ENCODE peak calls at places on chromosomes 4 and X, in ten cellular contexts. A is psoas muscle, K is H9, S is B cell, T is fibroblast of the aortic adventitia, C is fibroblast of mammary gland, E is endodermal cell, U is tibial artery, V is GM06990, H is upper lobe of right lung. R is an unnamed sample.

GRCh38 chr4:10091531-10092181 is 24.9 kb downstream of the WDR1 start:
- DNase-seq in A (peak), E (no peak), H (no peak), C (no peak), U (no peak), S (no peak), T (no peak), K (no peak), V (no peak), R (no peak)

GRCh38 chrX:137297167-137297566 is 263.4 kb upstream of the GPR101 start:
- DNase-seq in H (no peak), E (no peak), S (no peak), K (no peak), A (no peak), T (no peak), U (no peak), V (no peak), C (no peak), R (no peak)

GRCh38 chr4:101693842-101694398 is 96.6 kb upstream of the BANK1 start:
- DNase-seq in E (no peak), U (no peak), T (no peak), C (no peak), A (no peak), K (no peak), H (no peak), V (peak), S (no peak), R (no peak)

GRCh38 chr4:7135389-7135746 is 57.0 kb upstream of the SORCS2 start:
- DNase-seq in K (no peak), S (no peak), V (no peak), H (no peak), T (peak), A (no peak), U (no peak), E (no peak), C (peak), R (peak)

GRCh38 chr4:138952405-138952804 is 63.2 kb upstream of the NOCT start:
- DNase-seq in C (peak), H (no peak), T (no peak), U (no peak), E (no peak), V (no peak), S (no peak), A (no peak), K (no peak), R (no peak)

GRCh38 chr4:3705236-3705987 is 60.8 kb upstream of the ADRA2C start:
- DNase-seq in T (no peak), U (no peak), S (no peak), C (no peak), H (peak), V (no peak), K (no peak), A (no peak), E (no peak), R (no peak)

GRCh38 chr4:59024257-59024656 is 1914.1 kb upstream of the IGFBP7 start:
- DNase-seq in T (no peak), C (no peak), A (no peak), V (no peak), E (no peak), K (no peak), S (no peak), H (no peak), U (no peak), R (no peak)

GRCh38 chr4:5566991-5567390 is 141.4 kb downstream of the EVC2 start:
- DNase-seq in A (no peak), V (no peak), S (no peak), T (no peak), E (no peak), H (no peak), K (no peak), C (no peak), U (no peak), R (no peak)

GRCh38 chr4:163280703-163281519 is 51.5 kb downstream of the NPY1R start:
- DNase-seq in T (no peak), E (no peak), V (no peak), C (no peak), A (no peak), H (no peak), K (no peak), S (no peak), U (no peak), R (no peak)

GRCh38 chr4:87103691-87104187 is 116.7 kb downstream of the KLHL8 start:
- DNase-seq in T (peak), K (no peak), S (no peak), E (no peak), A (no peak), U (no peak), C (peak), V (no peak), H (no peak), R (peak)

GRCh38 chr4:54228064-54228527 is 997 bp upstream of the PDGFRA start:
- DNase-seq in E (peak), S (peak), H (peak), T (peak), C (peak), U (peak), K (peak), A (peak), V (no peak), R (peak)

GRCh38 chr4:94877973-94878372 is 120.2 kb downstream of the BMPR1B start:
- DNase-seq in K (no peak), H (no peak), S (no peak), C (peak), E (no peak), V (no peak), A (no peak), U (no peak), T (peak), R (peak)

GRCh38 chr4:41657561-41657960 is 91.0 kb downstream of the PHOX2B start:
- DNase-seq in E (no peak), H (no peak), C (no peak), K (no peak), S (no peak), V (no peak), T (no peak), A (no peak), U (no peak), R (no peak)

GRCh38 chr4:162959056-162959455 is 207.6 kb downstream of the NAF1 start:
- DNase-seq in H (no peak), E (peak), T (no peak), S (no peak), A (no peak), U (no peak), K (peak), V (no peak), C (no peak), R (no peak)

GRCh38 chr4:48997962-48998361 is 11.9 kb downstream of the CWH43 start:
- DNase-seq in S (no peak), K (no peak), C (no peak), V (no peak), A (no peak), E (no peak), U (no peak), T (no peak), H (no peak), R (no peak)

GRCh38 chr4:647481-647880 is 22.1 kb downstream of the PDE6B start:
- DNase-seq in H (no peak), A (no peak), S (no peak), T (no peak), V (no peak), C (no peak), U (no peak), E (peak), K (no peak), R (no peak)

GRCh38 chrX:17674611-17675010 is 62.7 kb upstream of the SCML1 start:
- DNase-seq in U (peak), T (peak), H (no peak), E (no peak), V (no peak), K (no peak), A (no peak), S (no peak), C (peak), R (peak)

GRCh38 chr4:95504488-95504887 is 44.3 kb downstream of the UNC5C start:
- DNase-seq in H (no peak), U (no peak), S (no peak), K (no peak), V (no peak), C (no peak), A (no peak), E (no peak), T (no peak), R (no peak)

GRCh38 chr4:176383273-176384077 is 63.7 kb downstream of the SPCS3 start:
- DNase-seq in S (no peak), T (peak), A (no peak), E (no peak), K (no peak), C (peak), V (no peak), H (no peak), U (no peak), R (peak)

GRCh38 chr4:173508386-173509002 is 21.5 kb downstream of the HAND2 start:
- DNase-seq in K (no peak), C (no peak), A (no peak), U (peak), H (no peak), T (no peak), S (peak), V (no peak), E (peak), R (no peak)

DNA sequence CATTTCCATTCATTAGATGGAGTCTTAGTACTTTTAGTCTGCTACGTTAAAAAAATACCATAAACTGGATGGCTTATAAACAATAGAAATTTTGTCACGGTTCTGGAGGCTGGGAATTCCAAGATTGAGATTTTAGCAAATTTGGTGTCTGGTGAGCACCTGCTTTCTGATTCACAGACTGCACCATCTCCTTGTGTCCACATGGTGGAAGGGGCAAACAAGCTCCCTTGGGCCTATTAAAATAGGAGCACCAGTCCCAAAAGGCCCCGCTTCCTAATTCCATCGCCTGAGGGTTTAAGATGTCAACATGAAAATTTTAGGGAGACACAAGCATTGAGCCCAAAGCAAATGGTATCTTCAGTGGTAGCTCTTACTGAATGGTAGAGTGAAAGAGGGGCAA is 120.5 kb upstream of the MAP9 start:
- DNase-seq in V (no peak), H (no peak), A (no peak), K (no peak), T (no peak), C (no peak), E (no peak), S (no peak), U (no peak), R (no peak)
- TF ChIP-seq CTCF in V (peak), H (no peak), A (no peak), K (peak), T (no peak), C (no peak), E (peak), S (no peak), U (no peak), R (no peak)

GRCh38 chrX:22024577-22024976 is 7.5 kb upstream of the PHEX start:
- DNase-seq in E (no peak), V (no peak), A (no peak), T (no peak), C (no peak), H (no peak), S (no peak), K (no peak), U (no peak), R (no peak)
- TF ChIP-seq CTCF in E (no peak), V (no peak), A (no peak), T (no peak), C (no peak), H (no peak), S (no peak), K (no peak), U (no peak), R (no peak)

DNA sequence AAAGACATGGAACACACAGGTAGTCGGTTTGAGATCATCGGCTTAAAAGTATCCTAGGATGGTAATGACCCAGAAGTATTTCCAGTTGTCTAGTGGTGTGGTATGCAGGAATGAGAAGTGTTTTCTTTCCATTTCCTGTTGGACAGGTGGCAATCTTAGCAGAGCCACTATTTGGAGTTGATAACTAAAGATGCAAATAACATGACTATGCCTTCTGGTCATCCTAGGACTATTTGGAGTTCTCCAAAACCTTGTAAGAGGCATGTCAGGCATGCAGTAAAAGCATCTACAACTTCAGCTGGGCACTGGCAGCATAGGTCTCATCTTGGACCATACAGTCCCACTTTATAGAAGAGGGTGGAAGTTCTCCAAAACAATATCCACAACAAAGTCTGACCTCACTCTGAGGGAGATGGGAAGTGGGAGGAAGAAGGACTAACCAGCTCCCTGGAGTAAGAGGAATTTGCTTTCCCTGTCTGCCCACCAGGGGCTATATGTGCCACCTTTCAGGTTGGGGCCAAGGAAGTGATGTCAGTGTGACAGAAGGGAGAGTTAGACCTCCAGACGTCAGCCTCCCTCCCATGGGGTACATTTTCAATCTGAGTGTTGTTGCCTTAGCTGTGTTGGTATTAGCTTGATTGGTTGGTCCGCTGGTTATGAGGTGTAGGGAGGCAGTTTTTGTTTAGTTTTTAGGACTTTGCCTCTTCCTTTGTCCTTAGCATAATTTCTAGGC is 101.2 kb upstream of the MYOZ2 start:
- DNase-seq in S (no peak), T (no peak), U (no peak), A (no peak), H (no peak), E (peak), C (no peak), V (no peak), K (peak), R (no peak)
- TF ChIP-seq CTCF in S (no peak), T (no peak), U (no peak), A (peak), H (no peak), E (peak), C (no peak), V (no peak), K (peak), R (no peak)

DNA sequence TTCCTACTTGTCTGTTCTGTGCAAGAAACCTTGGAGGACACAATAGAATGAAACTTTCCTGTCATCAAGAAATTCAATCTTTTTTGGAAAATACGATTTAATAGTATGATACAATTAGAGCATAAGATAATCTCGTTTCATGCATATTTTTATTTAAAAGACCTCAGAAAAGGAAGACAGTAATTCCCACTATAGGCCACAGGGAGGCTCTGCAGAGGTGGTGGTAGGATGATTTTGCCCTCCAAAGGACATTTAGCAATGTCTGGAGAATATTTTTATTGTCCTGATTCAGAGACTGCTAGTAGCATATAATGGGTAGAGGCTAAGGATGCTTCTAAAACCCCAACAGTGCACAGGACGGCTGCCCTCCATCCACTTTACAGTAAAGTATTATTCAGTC is 68.7 kb downstream of the PAK3 start:
- DNase-seq in K (no peak), V (no peak), U (no peak), S (no peak), E (no peak), C (peak), H (no peak), T (peak), A (no peak), R (no peak)
- TF ChIP-seq CTCF in K (peak), V (peak), U (peak), S (no peak), E (peak), C (peak), H (peak), T (peak), A (peak), R (no peak)

GRCh38 chrX:70402721-70403120 is 20.4 kb upstream of the GDPD2 start:
- DNase-seq in K (no peak), A (no peak), S (no peak), V (no peak), E (no peak), U (no peak), C (no peak), T (no peak), H (no peak), R (no peak)
- TF ChIP-seq CTCF in K (no peak), A (no peak), S (no peak), V (no peak), E (no peak), U (no peak), C (no peak), T (no peak), H (no peak), R (no peak)

GRCh38 chr4:16596267-16596666 is 302.2 kb downstream of the LDB2 start:
- DNase-seq in H (no peak), U (no peak), A (no peak), V (no peak), T (no peak), C (no peak), K (no peak), E (no peak), S (no peak), R (no peak)
- TF ChIP-seq CTCF in H (no peak), U (no peak), A (no peak), V (no peak), T (no peak), C (no peak), K (no peak), E (no peak), S (no peak), R (no peak)

GRCh38 chr4:177579649-177580048 is 137.4 kb upstream of the AGA start:
- DNase-seq in A (no peak), U (no peak), C (peak), K (no peak), E (no peak), S (no peak), H (no peak), T (no peak), V (no peak), R (peak)
- TF ChIP-seq CTCF in A (no peak), U (no peak), C (peak), K (peak), E (peak), S (no peak), H (no peak), T (no peak), V (no peak), R (peak)

DNA sequence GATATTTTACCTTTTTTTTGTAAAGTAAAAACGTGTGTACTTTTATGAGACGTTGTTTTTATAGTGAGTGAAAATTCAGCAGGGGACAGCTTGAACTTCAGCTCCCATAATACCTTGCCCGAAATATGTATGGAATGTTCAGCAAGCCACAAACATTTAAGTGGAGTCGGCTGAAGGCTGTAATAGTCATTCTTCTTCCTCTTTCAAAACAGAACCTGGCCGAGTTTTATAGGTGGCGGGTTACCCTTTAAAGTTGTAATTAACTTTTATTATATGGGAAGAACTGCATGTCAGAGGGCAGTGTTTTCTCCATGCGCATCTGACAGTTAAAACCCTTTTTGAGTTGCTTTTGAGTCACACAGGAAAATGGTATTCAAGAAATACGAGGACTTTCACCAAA is 50.7 kb downstream of the CLDN34 start:
- DNase-seq in A (no peak), S (no peak), V (no peak), K (no peak), U (no peak), T (peak), H (no peak), E (no peak), C (peak), R (peak)
- TF ChIP-seq CTCF in A (no peak), S (no peak), V (no peak), K (no peak), U (no peak), T (no peak), H (no peak), E (no peak), C (no peak), R (no peak)

DNA sequence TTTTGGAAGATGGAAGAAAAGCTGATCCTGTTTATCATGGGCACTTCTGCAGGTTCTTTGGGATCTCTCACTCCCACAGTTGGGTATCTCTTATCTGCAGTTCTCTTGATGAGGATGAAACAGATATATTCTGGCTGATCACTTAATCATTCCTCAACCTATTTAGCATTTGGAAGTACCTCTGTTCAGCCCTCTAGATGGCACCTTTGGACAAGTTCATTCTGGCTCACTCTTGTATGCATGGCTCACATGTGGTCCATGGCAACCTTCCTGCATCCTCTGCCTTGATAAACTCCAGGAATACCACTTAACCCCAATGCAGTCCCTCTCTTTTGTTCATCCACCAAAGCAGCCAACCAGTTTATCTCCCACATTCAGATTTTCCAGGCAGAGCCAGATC is 74.2 kb downstream of the SMARCA5 start:
- DNase-seq in E (no peak), C (peak), U (no peak), T (peak), V (no peak), A (no peak), K (no peak), H (no peak), S (no peak), R (no peak)
- TF ChIP-seq CTCF in E (peak), C (peak), U (no peak), T (no peak), V (peak), A (peak), K (no peak), H (no peak), S (no peak), R (no peak)

GRCh38 chr4:164997324-164997723 is 19.9 kb upstream of the TRIM61 start:
- DNase-seq in A (no peak), K (no peak), E (no peak), C (peak), V (no peak), T (no peak), U (no peak), S (no peak), H (no peak), R (no peak)
- TF ChIP-seq CTCF in A (no peak), K (peak), E (peak), C (peak), V (peak), T (no peak), U (no peak), S (no peak), H (no peak), R (no peak)